ENCODE peak calls at places on chromosomes 11 and 22, in eight cellular contexts. R, E, U, F, L, H, B and N are unnamed samples.

GRCh38 chr22:50536231-50536630 is 6.4 kb upstream of the TYMP start:
- DNase-seq in E (no peak), H (no peak), F (no peak), B (no peak), L (no peak), R (no peak), U (no peak), N (no peak)

GRCh38 chr11:34356576-34356917 is 1.3 kb downstream of the ABTB2 start:
- DNase-seq in B (no peak), E (no peak), R (peak), F (no peak), L (peak), U (no peak), H (no peak), N (peak)

GRCh38 chr11:3614742-3615171 is 27.0 kb downstream of the ART5 start:
- DNase-seq in H (no peak), E (peak), L (no peak), F (no peak), B (no peak), U (peak), R (no peak), N (peak)

GRCh38 chr22:40422558-40423245 is 52.3 kb downstream of the SGSM3 start:
- DNase-seq in U (peak), L (no peak), E (no peak), R (no peak), B (no peak), H (no peak), F (no peak), N (no peak)

GRCh38 chr11:117816151-117816741 is 8.3 kb downstream of the FXYD2 start:
- DNase-seq in E (no peak), H (peak), L (peak), B (peak), U (peak), R (peak), F (no peak), N (no peak)

GRCh38 chr11:78156081-78156844 is 16.8 kb upstream of the ALG8 start:
- DNase-seq in E (no peak), F (no peak), R (no peak), U (no peak), H (peak), L (no peak), B (no peak), N (no peak)

GRCh38 chr22:19983701-19984100 is 32.9 kb downstream of the ARVCF start:
- DNase-seq in F (no peak), E (no peak), R (no peak), L (no peak), H (no peak), U (peak), B (peak), N (no peak)

GRCh38 chr11:55854704-55855103 is 16.2 kb downstream of the OR5D16 start:
- DNase-seq in E (no peak), B (no peak), U (no peak), H (no peak), L (no peak), F (no peak), R (no peak), N (no peak)

GRCh38 chr11:15609445-15609844 is 494.7 kb downstream of the INSC start:
- DNase-seq in B (no peak), U (no peak), R (no peak), L (no peak), F (no peak), E (no peak), H (no peak), N (no peak)

GRCh38 chr22:44362249-44363040 is 49.7 kb upstream of the SHISAL1 start:
- DNase-seq in L (no peak), F (no peak), R (no peak), U (peak), E (no peak), B (peak), H (no peak), N (peak)

GRCh38 chr11:46296520-46297448 is 19.3 kb downstream of the CREB3L1 start:
- DNase-seq in H (peak), L (peak), R (peak), F (no peak), E (no peak), B (peak), U (peak), N (no peak)

GRCh38 chr11:71188886-71189767 is 63.2 kb downstream of the SHANK2 start:
- DNase-seq in L (no peak), B (no peak), H (no peak), F (no peak), E (no peak), U (peak), R (no peak), N (peak)

GRCh38 chr22:24419480-24419860 is 7.9 kb upstream of the ADORA2A start:
- DNase-seq in H (no peak), U (peak), B (no peak), F (no peak), L (no peak), E (no peak), R (no peak), N (no peak)

GRCh38 chr11:113331988-113332387 is 17.6 kb downstream of the TTC12 start:
- DNase-seq in L (no peak), B (no peak), F (no peak), R (no peak), E (no peak), U (no peak), H (no peak), N (no peak)

DNA sequence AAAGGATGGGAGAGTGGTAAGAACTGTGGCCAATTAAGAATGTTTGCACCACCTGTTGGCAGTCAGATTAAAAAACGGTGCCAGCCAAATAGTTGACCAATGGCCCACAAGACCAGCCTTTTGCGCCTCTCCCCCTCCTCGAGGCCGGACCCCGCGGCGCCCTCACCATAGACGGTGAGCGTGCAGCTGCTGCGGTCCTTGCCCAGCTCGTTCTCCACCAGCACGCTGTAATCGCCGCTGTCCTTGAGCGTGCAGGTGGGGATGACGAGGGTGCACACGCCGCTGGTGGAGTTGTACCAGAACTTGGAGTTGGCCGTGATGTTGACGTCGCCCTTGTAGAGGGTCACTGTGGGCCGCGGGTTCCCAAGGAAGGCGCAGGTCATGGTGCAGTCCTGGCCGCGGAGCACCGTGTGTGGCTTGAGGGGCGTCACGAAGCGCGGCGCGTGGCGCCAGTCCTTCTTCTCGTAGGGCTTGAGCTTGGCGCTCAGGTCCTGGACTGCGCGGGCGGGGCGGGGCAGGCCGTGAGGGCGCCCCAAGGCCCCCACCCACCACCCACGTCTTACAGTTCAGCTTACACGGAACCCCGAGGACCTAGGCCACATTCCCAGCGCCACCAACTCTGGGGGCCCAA is 7.2 kb downstream of the TMEM86A start:
- DNase-seq in B (no peak), E (no peak), R (no peak), H (no peak), F (peak), U (peak), L (peak), N (peak)
- H3K27ac ChIP-seq in B (peak), E (no peak), R (no peak), H (no peak), F (peak), U (no peak), L (no peak), N (peak)

GRCh38 chr22:17911312-17911705 is 113.1 kb downstream of the MICAL3 start:
- DNase-seq in H (no peak), U (no peak), L (no peak), R (no peak), E (no peak), F (no peak), B (no peak), N (no peak)
- H3K27ac ChIP-seq in H (no peak), U (peak), L (peak), R (no peak), E (no peak), F (peak), B (peak), N (peak)

GRCh38 chr11:102226702-102227101 is 90.6 kb upstream of the BIRC3 start:
- DNase-seq in H (no peak), R (no peak), F (no peak), U (no peak), L (peak), B (no peak), E (no peak), N (no peak)

GRCh38 chr11:102220728-102221467 is 96.4 kb upstream of the BIRC3 start:
- DNase-seq in R (no peak), U (no peak), E (no peak), H (no peak), B (no peak), F (no peak), L (no peak), N (no peak)

GRCh38 chr11:102229510-102230119 is 87.7 kb upstream of the BIRC3 start:
- DNase-seq in L (no peak), R (no peak), H (no peak), B (no peak), F (peak), U (no peak), E (no peak), N (no peak)

GRCh38 chr11:102225689-102226562 is 91.4 kb upstream of the BIRC3 start:
- DNase-seq in H (no peak), L (peak), R (no peak), B (no peak), F (no peak), E (no peak), U (no peak), N (no peak)

DNA sequence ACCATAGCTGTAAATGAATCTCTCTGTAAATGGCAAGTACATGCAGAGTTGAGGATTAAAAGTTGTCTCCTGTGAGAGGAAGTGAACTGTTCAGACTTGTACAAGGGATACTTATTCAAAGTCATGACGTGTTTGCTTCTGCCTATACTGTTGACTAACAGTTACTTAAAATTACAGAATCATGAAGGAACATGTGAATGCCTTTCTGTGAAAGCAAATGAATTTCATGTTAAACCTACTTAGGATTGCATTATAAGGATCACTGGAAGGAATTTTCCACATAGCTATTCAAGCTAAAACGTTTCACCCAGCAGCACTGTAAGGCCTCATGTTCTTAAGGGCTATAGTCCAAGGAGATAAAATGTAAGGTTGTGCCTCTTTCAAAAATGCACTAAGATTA is 93.4 kb upstream of the BIRC3 start:
- DNase-seq in H (no peak), F (no peak), R (no peak), E (no peak), U (no peak), L (peak), B (no peak), N (no peak)
- H3K27ac ChIP-seq in H (no peak), F (no peak), R (no peak), E (no peak), U (no peak), L (peak), B (no peak), N (no peak)

DNA sequence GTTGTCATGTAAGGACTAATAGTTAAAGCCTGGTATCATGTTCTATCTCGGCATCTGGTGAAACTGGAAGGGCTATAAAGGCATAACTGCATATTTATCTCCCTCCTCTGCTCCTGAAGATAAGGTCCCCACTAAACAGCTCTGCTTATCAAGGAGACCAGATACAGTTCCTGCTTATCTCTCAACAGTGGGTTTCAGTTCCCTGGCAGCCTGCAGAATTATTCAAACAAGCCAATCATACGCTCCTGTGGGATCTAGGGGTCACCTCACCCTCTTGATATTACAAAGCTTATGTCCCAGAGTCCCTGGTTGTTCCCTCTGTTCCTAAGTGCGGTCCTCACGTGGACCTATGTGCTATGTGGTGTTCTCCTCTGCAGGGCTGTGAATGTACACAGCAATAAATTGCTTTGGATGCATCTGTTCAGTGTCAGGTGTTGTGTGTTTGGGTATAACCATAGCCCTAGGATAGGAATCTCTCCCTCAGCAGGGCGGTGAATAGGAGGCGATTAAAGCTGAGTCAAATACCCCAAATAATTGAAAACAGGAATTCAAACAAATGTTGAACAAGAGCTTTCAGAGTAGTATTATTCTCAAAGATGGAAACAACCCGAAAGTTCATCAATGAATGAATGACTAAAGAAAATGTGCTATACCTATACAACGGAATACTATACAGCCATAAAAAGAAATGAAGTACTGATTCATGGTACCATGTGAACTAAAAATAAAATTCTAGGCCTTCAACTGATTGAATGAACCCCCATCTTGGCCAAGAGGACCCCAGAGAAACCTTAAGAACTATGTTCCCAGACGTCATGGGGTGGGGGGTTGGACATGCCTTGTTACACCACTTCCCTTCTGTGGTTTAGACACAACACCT is 3.1 kb upstream of the OOSP4A start:
- DNase-seq in E (no peak), R (no peak), H (no peak), L (no peak), U (no peak), F (peak), B (no peak), N (no peak)
- H3K27ac ChIP-seq in E (no peak), R (no peak), H (no peak), L (peak), U (no peak), F (peak), B (no peak), N (no peak)

DNA sequence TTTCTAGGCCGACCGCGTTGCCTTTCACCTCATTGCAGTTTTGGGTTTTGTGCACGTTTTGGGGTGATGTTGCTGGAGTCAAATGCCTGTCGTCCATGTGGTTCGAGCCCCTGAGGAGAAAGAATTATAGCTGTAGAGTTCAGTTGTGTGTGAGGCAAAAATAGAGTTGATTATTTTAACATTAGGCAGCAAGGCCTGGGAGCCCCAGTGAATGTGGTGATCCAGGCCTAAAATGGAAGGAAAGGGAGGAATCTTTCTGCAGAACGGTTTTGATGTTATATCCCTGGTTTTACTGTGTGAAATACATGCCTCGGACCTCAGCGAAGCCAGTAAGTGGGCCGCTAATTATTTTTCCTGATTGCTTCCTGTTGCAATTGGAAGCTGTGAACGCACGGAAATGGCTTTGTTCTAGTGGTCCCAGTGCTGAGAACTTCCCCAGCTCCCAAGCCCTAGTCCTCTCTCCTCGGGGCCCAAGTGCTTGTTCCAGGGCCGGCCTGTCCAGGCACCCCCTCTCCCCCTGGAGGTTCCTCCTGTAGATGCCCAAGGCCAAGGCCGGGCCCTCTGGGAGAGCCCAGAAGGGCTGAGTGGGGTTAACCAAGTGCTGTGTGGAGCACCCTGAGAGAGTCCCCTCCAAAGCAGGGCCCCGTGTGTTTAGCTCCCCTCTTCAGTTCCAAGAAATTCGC is 2.0 kb downstream of the LRP5 start:
- DNase-seq in F (no peak), U (no peak), R (peak), H (no peak), E (no peak), B (no peak), L (no peak), N (no peak)
- H3K27ac ChIP-seq in F (peak), U (peak), R (no peak), H (no peak), E (peak), B (peak), L (peak), N (peak)

DNA sequence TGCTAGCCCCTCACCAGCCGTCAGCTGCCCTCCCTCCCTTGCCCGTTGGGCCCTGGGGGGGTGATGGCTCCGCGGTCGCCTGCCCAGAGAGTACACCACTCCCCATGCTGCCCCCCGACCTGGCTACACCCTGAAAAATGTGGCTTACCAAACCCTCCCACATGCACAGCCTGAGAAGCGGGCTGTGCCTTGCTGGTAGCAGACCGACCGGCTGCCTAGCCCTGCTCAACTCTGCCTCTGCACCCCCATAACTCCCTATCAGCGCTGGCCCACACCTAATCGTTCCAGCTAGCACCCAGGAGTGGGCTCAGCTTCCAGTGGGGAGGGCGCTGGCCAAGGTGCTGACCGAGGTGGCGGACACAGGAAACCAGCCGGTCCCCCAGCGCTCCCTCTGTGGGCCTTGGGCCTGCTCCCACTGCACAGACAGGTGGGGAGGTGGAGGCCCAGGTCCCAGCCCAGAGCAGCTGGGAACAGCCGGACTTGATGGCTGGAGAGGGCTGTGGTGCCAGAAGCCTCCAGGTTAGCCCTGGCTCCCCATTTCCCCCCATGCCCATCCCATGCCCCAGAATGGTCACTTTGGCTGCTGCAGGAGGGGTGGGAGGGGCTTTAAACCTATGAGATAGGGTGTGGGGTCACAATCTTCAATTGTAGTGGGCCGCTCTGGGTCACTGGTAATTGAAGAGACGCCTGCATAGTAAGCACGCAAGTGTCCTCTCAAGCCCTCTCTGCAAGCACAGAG is 32.1 kb upstream of the PRODH start:
- DNase-seq in R (peak), B (peak), E (no peak), H (peak), F (no peak), L (peak), U (peak), N (peak)
- H3K27ac ChIP-seq in R (no peak), B (no peak), E (no peak), H (no peak), F (no peak), L (no peak), U (no peak), N (no peak)

GRCh38 chr11:31512117-31512516 is 2.5 kb downstream of the ELP4 start:
- DNase-seq in E (no peak), U (no peak), R (no peak), L (no peak), F (no peak), H (no peak), B (no peak), N (no peak)
- H3K27ac ChIP-seq in E (no peak), U (no peak), R (no peak), L (no peak), F (no peak), H (no peak), B (no peak), N (no peak)

GRCh38 chr11:64148917-64149617 is 16.8 kb downstream of the MACROD1 start:
- DNase-seq in F (no peak), U (peak), R (no peak), H (no peak), E (no peak), L (no peak), B (no peak), N (no peak)
- H3K27ac ChIP-seq in F (no peak), U (peak), R (no peak), H (no peak), E (no peak), L (no peak), B (peak), N (no peak)

DNA sequence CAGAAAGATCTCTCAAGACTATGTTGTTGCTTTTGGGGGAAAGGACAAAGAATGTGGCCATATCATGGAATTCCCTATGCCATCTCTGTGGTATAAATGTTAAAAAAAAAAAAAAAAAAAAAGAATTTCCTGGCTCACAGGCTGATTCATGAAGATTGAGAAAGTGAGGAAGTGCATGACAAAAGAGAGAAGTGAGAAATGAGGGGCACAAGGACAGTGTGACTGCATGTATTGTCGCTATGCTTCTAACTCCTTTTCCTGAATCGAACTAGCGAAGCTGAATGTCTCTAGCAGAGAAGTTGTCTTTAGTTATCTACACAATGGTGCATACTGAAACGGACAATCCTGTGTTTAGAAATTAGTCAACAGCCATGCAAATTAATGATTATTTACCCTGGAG is 80.6 kb upstream of the CARD18 start:
- DNase-seq in F (no peak), H (no peak), B (no peak), U (no peak), E (no peak), L (no peak), R (no peak), N (no peak)
- H3K27ac ChIP-seq in F (no peak), H (no peak), B (no peak), U (no peak), E (no peak), L (no peak), R (no peak), N (no peak)